ENCODE peak calls at places on chromosome 10, in eight cellular contexts. M is activated CD4-positive, alpha-beta T cell treated with anti-CD3 and anti-CD28 coated beads, Interleukin-2, amount 50 U/mL, for 48 hours; S is head of caudate nucleus; A is NCI-H1417; E is SHP77; B is pulmonary artery endothelial cell; H is GM12892; T is stimulated activated CD4-positive, alpha-beta T cell treated with anti-CD3 and anti-CD28 coated beads, Interleukin-2, amount 100 ng/mL, for 24 hours. Q is an unnamed sample.

GRCh38 chr10:49158399-49158798 is 24.6 kb upstream of the FAM170B start:
- DNase-seq in A (no peak), T (no peak), S (no peak), H (no peak), M (no peak), E (no peak), B (no peak), Q (no peak)

GRCh38 chr10:69360485-69361302 is 56.0 kb downstream of the TACR2 start:
- DNase-seq in T (no peak), S (no peak), A (no peak), M (no peak), B (no peak), E (no peak), H (no peak), Q (no peak)

GRCh38 chr10:110358869-110359629 is 54.3 kb upstream of the SMNDC1 start:
- DNase-seq in T (no peak), A (no peak), M (no peak), H (no peak), B (no peak), S (no peak), E (no peak), Q (no peak)

GRCh38 chr10:49759787-49760551 is 2.2 kb downstream of the OGDHL start:
- DNase-seq in H (no peak), M (no peak), B (no peak), A (no peak), E (no peak), S (no peak), T (no peak), Q (no peak)

GRCh38 chr10:78768041-78768569 is 300.7 kb upstream of the ZMIZ1 start:
- DNase-seq in H (no peak), M (no peak), E (no peak), S (no peak), A (no peak), B (no peak), T (no peak), Q (no peak)

GRCh38 chr10:73589538-73590126 is 1.5 kb downstream of the USP54 start:
- DNase-seq in S (peak), B (no peak), E (no peak), T (no peak), A (no peak), H (no peak), M (no peak), Q (no peak)

GRCh38 chr10:114437456-114438292 is 33.4 kb upstream of the AFAP1L2 start:
- DNase-seq in E (no peak), T (no peak), S (no peak), H (no peak), M (no peak), B (no peak), A (peak), Q (peak)

GRCh38 chr10:67861750-67862460 is 22.6 kb upstream of the SIRT1 start:
- DNase-seq in S (no peak), B (no peak), T (no peak), M (no peak), H (no peak), E (no peak), A (no peak), Q (no peak)

Q was measured in dermis microvascular lymphatic vessel endothelial cell.